ENCODE peak calls at places on chromosome 21, in ten cellular contexts. One of them, this sample, is unnamed.

GRCh38 chr21:18760247-18760646 is 356.7 kb upstream of the TMPRSS15 start:
- DNase-seq in islet precursor cell: no peak
- DNase-seq in activated naive CD8-positive, alpha-beta T cell treated with anti-CD3 and anti-CD28 coated beads, Interleukin-2, amount 10 ng/mL, durations not matched to agents 7 days and 5 days: no peak
- DNase-seq in heart left ventricle: no peak
- DNase-seq in HEK293T: no peak
- DNase-seq in AG08395: no peak
- DNase-seq in LHCN-M2: no peak
- DNase-seq in HTR-8/SVneo: no peak
- DNase-seq in stimulated activated CD4-positive, alpha-beta T cell treated with anti-CD3 and anti-CD28 coated beads, Interleukin-1b, Interleukin-23, amount 100 ng/mL, for 4 hours: no peak
- DNase-seq in GM04504: no peak
- DNase-seq in this sample: no peak

GRCh38 chr21:46667735-46668380 is 32.4 kb downstream of the PRMT2 start:
- DNase-seq in heart left ventricle: no peak
- DNase-seq in activated naive CD8-positive, alpha-beta T cell treated with anti-CD3 and anti-CD28 coated beads, Interleukin-2, amount 10 ng/mL, durations not matched to agents 7 days and 5 days: no peak
- DNase-seq in HEK293T: peak; percentile 56
- DNase-seq in AG08395: peak; percentile 17
- DNase-seq in GM04504: no peak
- DNase-seq in LHCN-M2: peak; percentile 70
- DNase-seq in HTR-8/SVneo: peak; percentile 67
- DNase-seq in stimulated activated CD4-positive, alpha-beta T cell treated with anti-CD3 and anti-CD28 coated beads, Interleukin-1b, Interleukin-23, amount 100 ng/mL, for 4 hours: peak; percentile 12
- DNase-seq in islet precursor cell: peak; percentile 86
- DNase-seq in this sample: peak; percentile 58

GRCh38 chr21:44872568-44873355 is 728 bp downstream of the PTTG1IP start:
- DNase-seq in GM04504: no peak
- DNase-seq in LHCN-M2: peak; percentile 19
- DNase-seq in HTR-8/SVneo: no peak
- DNase-seq in AG08395: no peak
- DNase-seq in stimulated activated CD4-positive, alpha-beta T cell treated with anti-CD3 and anti-CD28 coated beads, Interleukin-1b, Interleukin-23, amount 100 ng/mL, for 4 hours: no peak
- DNase-seq in islet precursor cell: peak; percentile 77
- DNase-seq in heart left ventricle: no peak
- DNase-seq in activated naive CD8-positive, alpha-beta T cell treated with anti-CD3 and anti-CD28 coated beads, Interleukin-2, amount 10 ng/mL, durations not matched to agents 7 days and 5 days: peak; percentile 55
- DNase-seq in HEK293T: peak; percentile 48
- DNase-seq in this sample: no peak

GRCh38 chr21:29538115-29538514 is 239.4 kb downstream of the BACH1 start:
- DNase-seq in LHCN-M2: peak; percentile 41
- DNase-seq in GM04504: no peak
- DNase-seq in AG08395: peak; percentile 3
- DNase-seq in HTR-8/SVneo: no peak
- DNase-seq in HEK293T: no peak
- DNase-seq in activated naive CD8-positive, alpha-beta T cell treated with anti-CD3 and anti-CD28 coated beads, Interleukin-2, amount 10 ng/mL, durations not matched to agents 7 days and 5 days: no peak
- DNase-seq in stimulated activated CD4-positive, alpha-beta T cell treated with anti-CD3 and anti-CD28 coated beads, Interleukin-1b, Interleukin-23, amount 100 ng/mL, for 4 hours: no peak
- DNase-seq in islet precursor cell: no peak
- DNase-seq in heart left ventricle: no peak
- DNase-seq in this sample: peak; percentile 13

GRCh38 chr21:44450999-44451398 is 4.3 kb upstream of the LRRC3 start:
- DNase-seq in stimulated activated CD4-positive, alpha-beta T cell treated with anti-CD3 and anti-CD28 coated beads, Interleukin-1b, Interleukin-23, amount 100 ng/mL, for 4 hours: no peak
- DNase-seq in HEK293T: no peak
- DNase-seq in HTR-8/SVneo: no peak
- DNase-seq in GM04504: no peak
- DNase-seq in heart left ventricle: no peak
- DNase-seq in AG08395: no peak
- DNase-seq in LHCN-M2: no peak
- DNase-seq in activated naive CD8-positive, alpha-beta T cell treated with anti-CD3 and anti-CD28 coated beads, Interleukin-2, amount 10 ng/mL, durations not matched to agents 7 days and 5 days: no peak
- DNase-seq in islet precursor cell: peak; percentile 31
- DNase-seq in this sample: no peak

GRCh38 chr21:35664683-35665082 is 395.6 kb downstream of the SETD4 start:
- DNase-seq in stimulated activated CD4-positive, alpha-beta T cell treated with anti-CD3 and anti-CD28 coated beads, Interleukin-1b, Interleukin-23, amount 100 ng/mL, for 4 hours: no peak
- DNase-seq in AG08395: no peak
- DNase-seq in GM04504: no peak
- DNase-seq in activated naive CD8-positive, alpha-beta T cell treated with anti-CD3 and anti-CD28 coated beads, Interleukin-2, amount 10 ng/mL, durations not matched to agents 7 days and 5 days: no peak
- DNase-seq in HTR-8/SVneo: no peak
- DNase-seq in LHCN-M2: no peak
- DNase-seq in heart left ventricle: no peak
- DNase-seq in HEK293T: no peak
- DNase-seq in islet precursor cell: peak; percentile 59
- DNase-seq in this sample: peak; percentile 84

GRCh38 chr21:28538987-28539622 is 453.6 kb downstream of the LTN1 start:
- DNase-seq in islet precursor cell: no peak
- DNase-seq in GM04504: no peak
- DNase-seq in heart left ventricle: no peak
- DNase-seq in HTR-8/SVneo: no peak
- DNase-seq in HEK293T: no peak
- DNase-seq in stimulated activated CD4-positive, alpha-beta T cell treated with anti-CD3 and anti-CD28 coated beads, Interleukin-1b, Interleukin-23, amount 100 ng/mL, for 4 hours: no peak
- DNase-seq in activated naive CD8-positive, alpha-beta T cell treated with anti-CD3 and anti-CD28 coated beads, Interleukin-2, amount 10 ng/mL, durations not matched to agents 7 days and 5 days: no peak
- DNase-seq in AG08395: no peak
- DNase-seq in LHCN-M2: peak; percentile 79
- DNase-seq in this sample: peak; percentile 54

GRCh38 chr21:33149166-33149565 is 79.2 kb downstream of the OLIG1 start:
- DNase-seq in HTR-8/SVneo: no peak
- DNase-seq in GM04504: no peak
- DNase-seq in stimulated activated CD4-positive, alpha-beta T cell treated with anti-CD3 and anti-CD28 coated beads, Interleukin-1b, Interleukin-23, amount 100 ng/mL, for 4 hours: no peak
- DNase-seq in AG08395: no peak
- DNase-seq in HEK293T: no peak
- DNase-seq in activated naive CD8-positive, alpha-beta T cell treated with anti-CD3 and anti-CD28 coated beads, Interleukin-2, amount 10 ng/mL, durations not matched to agents 7 days and 5 days: no peak
- DNase-seq in LHCN-M2: no peak
- DNase-seq in islet precursor cell: no peak
- DNase-seq in heart left ventricle: no peak
- DNase-seq in this sample: no peak

GRCh38 chr21:33265664-33266049 is 510 bp upstream of the IL10RB start:
- DNase-seq in stimulated activated CD4-positive, alpha-beta T cell treated with anti-CD3 and anti-CD28 coated beads, Interleukin-1b, Interleukin-23, amount 100 ng/mL, for 4 hours: no peak
- DNase-seq in AG08395: no peak
- DNase-seq in GM04504: no peak
- DNase-seq in LHCN-M2: no peak
- DNase-seq in HEK293T: peak; percentile 28
- DNase-seq in HTR-8/SVneo: no peak
- DNase-seq in activated naive CD8-positive, alpha-beta T cell treated with anti-CD3 and anti-CD28 coated beads, Interleukin-2, amount 10 ng/mL, durations not matched to agents 7 days and 5 days: no peak
- DNase-seq in heart left ventricle: peak; percentile 68
- DNase-seq in islet precursor cell: peak; percentile 71
- DNase-seq in this sample: peak; percentile 37

GRCh38 chr21:45182958-45183357 is 104.7 kb downstream of the POFUT2 start:
- DNase-seq in stimulated activated CD4-positive, alpha-beta T cell treated with anti-CD3 and anti-CD28 coated beads, Interleukin-1b, Interleukin-23, amount 100 ng/mL, for 4 hours: no peak
- DNase-seq in islet precursor cell: no peak
- DNase-seq in GM04504: no peak
- DNase-seq in AG08395: no peak
- DNase-seq in HTR-8/SVneo: no peak
- DNase-seq in HEK293T: no peak
- DNase-seq in LHCN-M2: no peak
- DNase-seq in activated naive CD8-positive, alpha-beta T cell treated with anti-CD3 and anti-CD28 coated beads, Interleukin-2, amount 10 ng/mL, durations not matched to agents 7 days and 5 days: no peak
- DNase-seq in heart left ventricle: no peak
- DNase-seq in this sample: no peak

GRCh38 chr21:36792505-36792967 is 93.6 kb downstream of the SIM2 start:
- DNase-seq in heart left ventricle: no peak
- DNase-seq in LHCN-M2: peak; percentile 27
- DNase-seq in stimulated activated CD4-positive, alpha-beta T cell treated with anti-CD3 and anti-CD28 coated beads, Interleukin-1b, Interleukin-23, amount 100 ng/mL, for 4 hours: no peak
- DNase-seq in HEK293T: no peak
- DNase-seq in islet precursor cell: no peak
- DNase-seq in GM04504: no peak
- DNase-seq in HTR-8/SVneo: peak; percentile 11
- DNase-seq in activated naive CD8-positive, alpha-beta T cell treated with anti-CD3 and anti-CD28 coated beads, Interleukin-2, amount 10 ng/mL, durations not matched to agents 7 days and 5 days: no peak
- DNase-seq in AG08395: no peak
- DNase-seq in this sample: peak; percentile 90

GRCh38 chr21:40752125-40752524 is 94.8 kb downstream of the DSCAM start:
- DNase-seq in HTR-8/SVneo: no peak
- DNase-seq in AG08395: no peak
- DNase-seq in heart left ventricle: no peak
- DNase-seq in GM04504: no peak
- DNase-seq in activated naive CD8-positive, alpha-beta T cell treated with anti-CD3 and anti-CD28 coated beads, Interleukin-2, amount 10 ng/mL, durations not matched to agents 7 days and 5 days: no peak
- DNase-seq in HEK293T: no peak
- DNase-seq in stimulated activated CD4-positive, alpha-beta T cell treated with anti-CD3 and anti-CD28 coated beads, Interleukin-1b, Interleukin-23, amount 100 ng/mL, for 4 hours: no peak
- DNase-seq in islet precursor cell: peak; percentile 59
- DNase-seq in LHCN-M2: no peak
- DNase-seq in this sample: no peak

GRCh38 chr21:42079939-42080787 is 9.0 kb downstream of the UMODL1 start:
- DNase-seq in stimulated activated CD4-positive, alpha-beta T cell treated with anti-CD3 and anti-CD28 coated beads, Interleukin-1b, Interleukin-23, amount 100 ng/mL, for 4 hours: no peak
- DNase-seq in HEK293T: no peak
- DNase-seq in islet precursor cell: no peak
- DNase-seq in GM04504: no peak
- DNase-seq in HTR-8/SVneo: no peak
- DNase-seq in heart left ventricle: no peak
- DNase-seq in LHCN-M2: no peak
- DNase-seq in activated naive CD8-positive, alpha-beta T cell treated with anti-CD3 and anti-CD28 coated beads, Interleukin-2, amount 10 ng/mL, durations not matched to agents 7 days and 5 days: no peak
- DNase-seq in AG08395: peak; percentile 34
- DNase-seq in this sample: no peak

GRCh38 chr21:31293986-31294385 is 50.1 kb downstream of the TIAM1 start:
- DNase-seq in LHCN-M2: peak; percentile 90
- DNase-seq in stimulated activated CD4-positive, alpha-beta T cell treated with anti-CD3 and anti-CD28 coated beads, Interleukin-1b, Interleukin-23, amount 100 ng/mL, for 4 hours: peak; percentile 39
- DNase-seq in GM04504: peak; percentile 19
- DNase-seq in HTR-8/SVneo: peak; percentile 82
- DNase-seq in heart left ventricle: peak; percentile 39
- DNase-seq in HEK293T: no peak
- DNase-seq in AG08395: peak; percentile 84
- DNase-seq in activated naive CD8-positive, alpha-beta T cell treated with anti-CD3 and anti-CD28 coated beads, Interleukin-2, amount 10 ng/mL, durations not matched to agents 7 days and 5 days: no peak
- DNase-seq in islet precursor cell: peak; percentile 83
- DNase-seq in this sample: peak; percentile 75

GRCh38 chr21:41885341-41886024 is 6.3 kb upstream of the PRDM15 start:
- DNase-seq in activated naive CD8-positive, alpha-beta T cell treated with anti-CD3 and anti-CD28 coated beads, Interleukin-2, amount 10 ng/mL, durations not matched to agents 7 days and 5 days: no peak
- DNase-seq in heart left ventricle: no peak
- DNase-seq in stimulated activated CD4-positive, alpha-beta T cell treated with anti-CD3 and anti-CD28 coated beads, Interleukin-1b, Interleukin-23, amount 100 ng/mL, for 4 hours: no peak
- DNase-seq in islet precursor cell: no peak
- DNase-seq in HEK293T: no peak
- DNase-seq in LHCN-M2: no peak
- DNase-seq in GM04504: no peak
- DNase-seq in AG08395: no peak
- DNase-seq in HTR-8/SVneo: no peak
- DNase-seq in this sample: no peak

GRCh38 chr21:38980416-38981319 is 174.9 kb downstream of the ETS2 start:
- DNase-seq in heart left ventricle: no peak
- DNase-seq in AG08395: no peak
- DNase-seq in HTR-8/SVneo: no peak
- DNase-seq in GM04504: no peak
- DNase-seq in LHCN-M2: no peak
- DNase-seq in islet precursor cell: no peak
- DNase-seq in activated naive CD8-positive, alpha-beta T cell treated with anti-CD3 and anti-CD28 coated beads, Interleukin-2, amount 10 ng/mL, durations not matched to agents 7 days and 5 days: no peak
- DNase-seq in stimulated activated CD4-positive, alpha-beta T cell treated with anti-CD3 and anti-CD28 coated beads, Interleukin-1b, Interleukin-23, amount 100 ng/mL, for 4 hours: no peak
- DNase-seq in HEK293T: no peak
- DNase-seq in this sample: no peak

GRCh38 chr21:31727181-31727580 is 4.7 kb downstream of the SCAF4 start:
- DNase-seq in activated naive CD8-positive, alpha-beta T cell treated with anti-CD3 and anti-CD28 coated beads, Interleukin-2, amount 10 ng/mL, durations not matched to agents 7 days and 5 days: no peak
- DNase-seq in islet precursor cell: no peak
- DNase-seq in HTR-8/SVneo: no peak
- DNase-seq in GM04504: no peak
- DNase-seq in heart left ventricle: no peak
- DNase-seq in stimulated activated CD4-positive, alpha-beta T cell treated with anti-CD3 and anti-CD28 coated beads, Interleukin-1b, Interleukin-23, amount 100 ng/mL, for 4 hours: no peak
- DNase-seq in LHCN-M2: no peak
- DNase-seq in HEK293T: no peak
- DNase-seq in AG08395: no peak
- DNase-seq in this sample: no peak

GRCh38 chr21:28627691-28628090 is 365.0 kb downstream of the LTN1 start:
- DNase-seq in heart left ventricle: no peak
- DNase-seq in activated naive CD8-positive, alpha-beta T cell treated with anti-CD3 and anti-CD28 coated beads, Interleukin-2, amount 10 ng/mL, durations not matched to agents 7 days and 5 days: no peak
- DNase-seq in AG08395: no peak
- DNase-seq in stimulated activated CD4-positive, alpha-beta T cell treated with anti-CD3 and anti-CD28 coated beads, Interleukin-1b, Interleukin-23, amount 100 ng/mL, for 4 hours: no peak
- DNase-seq in LHCN-M2: peak; percentile 24
- DNase-seq in islet precursor cell: no peak
- DNase-seq in HTR-8/SVneo: no peak
- DNase-seq in HEK293T: no peak
- DNase-seq in GM04504: no peak
- DNase-seq in this sample: no peak

GRCh38 chr21:42806489-42807140 is 72.7 kb downstream of the WDR4 start:
- DNase-seq in GM04504: no peak
- DNase-seq in stimulated activated CD4-positive, alpha-beta T cell treated with anti-CD3 and anti-CD28 coated beads, Interleukin-1b, Interleukin-23, amount 100 ng/mL, for 4 hours: no peak
- DNase-seq in heart left ventricle: no peak
- DNase-seq in islet precursor cell: no peak
- DNase-seq in HTR-8/SVneo: no peak
- DNase-seq in HEK293T: no peak
- DNase-seq in AG08395: no peak
- DNase-seq in LHCN-M2: no peak
- DNase-seq in activated naive CD8-positive, alpha-beta T cell treated with anti-CD3 and anti-CD28 coated beads, Interleukin-2, amount 10 ng/mL, durations not matched to agents 7 days and 5 days: no peak
- DNase-seq in this sample: no peak

GRCh38 chr21:36156815-36157670 is at the start of gene DOP1B:
- DNase-seq in LHCN-M2: no peak
- DNase-seq in HEK293T: no peak
- DNase-seq in HTR-8/SVneo: peak; percentile 28
- DNase-seq in islet precursor cell: no peak
- DNase-seq in activated naive CD8-positive, alpha-beta T cell treated with anti-CD3 and anti-CD28 coated beads, Interleukin-2, amount 10 ng/mL, durations not matched to agents 7 days and 5 days: no peak
- DNase-seq in stimulated activated CD4-positive, alpha-beta T cell treated with anti-CD3 and anti-CD28 coated beads, Interleukin-1b, Interleukin-23, amount 100 ng/mL, for 4 hours: peak; percentile 29
- DNase-seq in AG08395: no peak
- DNase-seq in GM04504: no peak
- DNase-seq in heart left ventricle: peak; percentile 64
- DNase-seq in this sample: no peak

GRCh38 chr21:45293726-45294401 is 6.2 kb upstream of the POFUT2 start:
- DNase-seq in stimulated activated CD4-positive, alpha-beta T cell treated with anti-CD3 and anti-CD28 coated beads, Interleukin-1b, Interleukin-23, amount 100 ng/mL, for 4 hours: no peak
- DNase-seq in HEK293T: no peak
- DNase-seq in HTR-8/SVneo: no peak
- DNase-seq in heart left ventricle: no peak
- DNase-seq in islet precursor cell: no peak
- DNase-seq in activated naive CD8-positive, alpha-beta T cell treated with anti-CD3 and anti-CD28 coated beads, Interleukin-2, amount 10 ng/mL, durations not matched to agents 7 days and 5 days: peak; percentile 23
- DNase-seq in GM04504: no peak
- DNase-seq in AG08395: no peak
- DNase-seq in LHCN-M2: no peak
- DNase-seq in this sample: no peak

GRCh38 chr21:32484706-32485380 is 72.3 kb downstream of the EVA1C start:
- DNase-seq in islet precursor cell: no peak
- DNase-seq in stimulated activated CD4-positive, alpha-beta T cell treated with anti-CD3 and anti-CD28 coated beads, Interleukin-1b, Interleukin-23, amount 100 ng/mL, for 4 hours: no peak
- DNase-seq in HEK293T: no peak
- DNase-seq in activated naive CD8-positive, alpha-beta T cell treated with anti-CD3 and anti-CD28 coated beads, Interleukin-2, amount 10 ng/mL, durations not matched to agents 7 days and 5 days: no peak
- DNase-seq in LHCN-M2: no peak
- DNase-seq in HTR-8/SVneo: no peak
- DNase-seq in heart left ventricle: peak; percentile 40
- DNase-seq in AG08395: no peak
- DNase-seq in GM04504: no peak
- DNase-seq in this sample: no peak